ENCODE peak calls at places on chromosome 14, in ten cellular contexts. A is heart left ventricle, H is cardiac muscle cell, N is pancreas, D is HFFc6, E is WTC11, T is NB4, J is cardiac fibroblast, Q is fibroblast of pulmonary artery, G is lower lobe of right lung. V is an unnamed sample.

GRCh38 chr14:100604126-100604501 is 16.9 kb upstream of the BEGAIN start:
- DNase-seq in J (no peak), N (no peak), G (no peak), T (no peak), H (no peak), Q (no peak), A (peak), E (no peak), D (no peak), V (no peak)

GRCh38 chr14:69694730-69695663 is 71.9 kb upstream of the SRSF5 start:
- DNase-seq in A (no peak), D (no peak), E (no peak), Q (peak), N (no peak), J (peak), G (no peak), H (peak), T (no peak), V (no peak)

GRCh38 chr14:36784541-36784940 is 122.9 kb downstream of the PAX9 start:
- DNase-seq in E (no peak), A (no peak), T (no peak), D (no peak), N (no peak), Q (no peak), J (peak), H (no peak), G (no peak), V (no peak)

GRCh38 chr14:36518031-36518585 is 1.9 kb downstream of the NKX2-1 start:
- DNase-seq in T (no peak), E (no peak), H (no peak), A (no peak), J (no peak), Q (no peak), D (no peak), G (no peak), N (no peak), V (no peak)

GRCh38 chr14:96195441-96196081 is 9.1 kb upstream of the BDKRB2 start:
- DNase-seq in D (no peak), H (no peak), Q (no peak), J (no peak), N (no peak), E (no peak), G (no peak), A (no peak), T (no peak), V (no peak)

GRCh38 chr14:22556021-22556989 is 32.7 kb downstream of the DAD1 start:
- DNase-seq in Q (peak), H (peak), G (peak), N (no peak), T (peak), E (no peak), J (peak), A (no peak), D (peak), V (peak)

GRCh38 chr14:94111276-94112095 is 950 bp downstream of the IFI27 start:
- DNase-seq in D (no peak), G (no peak), J (no peak), Q (no peak), E (no peak), N (no peak), A (no peak), T (no peak), H (no peak), V (no peak)

GRCh38 chr14:65864549-65864948 is 452.0 kb downstream of the FUT8 start:
- DNase-seq in N (no peak), Q (no peak), D (no peak), H (no peak), A (no peak), E (no peak), T (no peak), J (no peak), G (no peak), V (no peak)

GRCh38 chr14:61264022-61264571 is 17.0 kb downstream of the TMEM30B start:
- DNase-seq in A (no peak), N (no peak), T (no peak), E (no peak), Q (no peak), D (no peak), H (no peak), J (no peak), G (no peak), V (no peak)

GRCh38 chr14:31411218-31411727 is 9.1 kb downstream of the HEATR5A start:
- DNase-seq in Q (peak), T (no peak), D (no peak), E (no peak), H (peak), J (peak), N (no peak), G (no peak), A (no peak), V (no peak)

DNA sequence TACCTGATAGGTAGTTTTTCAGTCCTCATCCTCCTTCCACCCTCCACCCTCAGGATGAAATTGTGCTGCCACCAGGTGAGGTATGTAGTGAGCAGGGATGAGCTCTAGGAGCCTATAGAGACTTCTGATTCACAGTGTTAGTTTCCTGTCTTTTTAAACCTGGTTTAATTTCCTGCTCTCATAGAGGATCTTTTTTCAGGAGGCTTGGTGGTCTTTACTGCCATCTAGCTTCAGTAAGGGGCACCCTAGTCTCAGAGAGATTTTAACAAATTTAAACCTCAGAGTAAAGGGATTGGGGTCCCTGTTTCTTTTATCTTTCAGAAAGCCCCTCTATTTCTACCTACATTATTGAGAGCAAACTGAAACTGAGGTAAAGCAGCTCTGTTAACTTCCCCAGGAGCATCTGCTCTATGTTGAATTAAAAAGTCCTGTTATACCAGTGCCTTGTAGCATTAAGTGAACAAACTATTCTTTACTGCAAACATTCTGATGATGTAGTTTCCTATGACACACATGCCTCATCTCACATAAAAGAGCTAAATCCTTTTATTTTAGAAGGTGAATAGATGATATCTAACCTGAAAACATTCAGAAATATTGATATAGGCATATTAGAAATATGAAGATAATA is 172.2 kb upstream of the DDHD1 start:
- DNase-seq in D (no peak), H (peak), A (no peak), N (no peak), J (no peak), T (peak), Q (peak), E (no peak), G (no peak), V (no peak)
- TF ChIP-seq CTCF in D (peak), H (peak), A (peak), N (no peak), J (peak), T (peak), Q (peak), E (no peak), G (no peak), V (no peak)

GRCh38 chr14:29529418-29529817 is 398.2 kb downstream of the PRKD1 start:
- DNase-seq in A (no peak), T (peak), N (no peak), E (no peak), J (peak), Q (peak), H (peak), D (no peak), G (no peak), V (no peak)
- TF ChIP-seq CTCF in A (peak), T (peak), N (no peak), E (peak), J (peak), Q (peak), H (peak), D (peak), G (peak), V (no peak)

GRCh38 chr14:70704960-70705359 is 63.2 kb downstream of the TTC9 start:
- DNase-seq in A (no peak), T (no peak), Q (no peak), E (no peak), J (no peak), H (no peak), G (no peak), N (no peak), D (no peak), V (no peak)

GRCh38 chr14:70709726-70710382 is 68.1 kb downstream of the TTC9 start:
- DNase-seq in E (no peak), N (no peak), H (no peak), Q (no peak), A (no peak), J (no peak), D (no peak), G (no peak), T (no peak), V (no peak)

GRCh38 chr14:70708717-70709570 is 67.2 kb downstream of the TTC9 start:
- DNase-seq in E (peak), H (no peak), N (no peak), T (no peak), D (no peak), A (no peak), G (no peak), J (no peak), Q (no peak), V (no peak)

GRCh38 chr14:70706177-70706576 is 64.5 kb downstream of the TTC9 start:
- DNase-seq in E (no peak), G (no peak), N (no peak), A (no peak), D (no peak), Q (no peak), H (no peak), J (no peak), T (no peak), V (peak)

DNA sequence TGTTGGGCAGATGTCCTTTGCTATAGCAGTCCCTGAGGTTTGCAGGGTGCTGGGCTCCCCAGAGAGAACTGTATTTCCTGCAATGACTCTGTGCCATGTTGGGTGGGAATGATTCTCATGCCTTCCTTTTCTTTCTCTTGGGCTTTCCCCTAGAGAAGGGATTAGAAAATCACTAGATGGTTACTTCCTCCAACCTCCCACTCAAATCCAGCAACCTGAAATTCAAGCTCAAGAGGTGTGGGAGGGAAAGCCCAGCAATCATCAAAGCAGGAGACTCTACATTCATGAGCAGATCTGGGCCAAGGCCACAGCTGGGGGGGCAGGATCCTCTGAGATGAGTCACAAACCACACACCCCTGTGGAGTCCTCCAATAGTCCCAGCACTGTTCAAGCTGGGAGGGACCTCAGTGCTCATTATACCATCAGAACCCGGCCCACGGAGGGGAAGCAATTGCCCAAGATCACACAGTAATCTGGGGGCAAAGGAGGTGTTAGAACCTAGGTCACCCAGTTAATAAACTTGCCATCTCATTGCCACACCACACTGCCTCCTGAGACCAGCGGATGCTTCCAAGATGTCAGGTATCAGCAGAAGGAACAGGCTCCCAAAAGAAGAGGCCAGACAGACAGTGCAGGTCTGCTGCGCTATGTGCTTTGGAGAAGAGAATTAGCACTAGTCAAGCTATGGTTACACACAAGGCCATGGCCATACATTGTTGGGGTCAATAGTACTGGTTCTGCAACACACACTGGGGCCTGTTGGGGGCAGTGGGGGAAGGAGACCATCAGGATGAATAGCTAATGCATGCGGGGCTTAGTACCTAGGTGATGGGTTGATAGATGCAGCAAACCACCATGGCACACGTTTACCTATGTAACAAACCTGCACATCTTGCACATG is 65.7 kb downstream of the TTC9 start:
- DNase-seq in E (peak), J (peak), G (no peak), N (peak), D (peak), T (peak), A (no peak), H (peak), Q (peak), V (peak)
- TF ChIP-seq CTCF in E (no peak), J (no peak), G (no peak), N (no peak), D (no peak), T (no peak), A (no peak), H (no peak), Q (no peak), V (no peak)

GRCh38 chr14:60188696-60189095 is 23.5 kb upstream of the DHRS7 start:
- DNase-seq in G (no peak), N (no peak), H (no peak), A (no peak), D (no peak), J (no peak), Q (no peak), E (no peak), T (no peak), V (no peak)

GRCh38 chr14:60189923-60190840 is 25.0 kb upstream of the DHRS7 start:
- DNase-seq in G (no peak), J (no peak), T (no peak), H (no peak), A (no peak), D (no peak), E (no peak), N (no peak), Q (no peak), V (no peak)

GRCh38 chr14:60184597-60185555 is 19.7 kb upstream of the DHRS7 start:
- DNase-seq in T (peak), G (no peak), N (no peak), H (peak), Q (no peak), D (no peak), J (no peak), E (no peak), A (no peak), V (no peak)

GRCh38 chr14:60183724-60184596 is 18.8 kb upstream of the DHRS7 start:
- DNase-seq in E (no peak), N (no peak), H (peak), A (no peak), J (peak), G (no peak), T (peak), D (peak), Q (peak), V (no peak)

DNA sequence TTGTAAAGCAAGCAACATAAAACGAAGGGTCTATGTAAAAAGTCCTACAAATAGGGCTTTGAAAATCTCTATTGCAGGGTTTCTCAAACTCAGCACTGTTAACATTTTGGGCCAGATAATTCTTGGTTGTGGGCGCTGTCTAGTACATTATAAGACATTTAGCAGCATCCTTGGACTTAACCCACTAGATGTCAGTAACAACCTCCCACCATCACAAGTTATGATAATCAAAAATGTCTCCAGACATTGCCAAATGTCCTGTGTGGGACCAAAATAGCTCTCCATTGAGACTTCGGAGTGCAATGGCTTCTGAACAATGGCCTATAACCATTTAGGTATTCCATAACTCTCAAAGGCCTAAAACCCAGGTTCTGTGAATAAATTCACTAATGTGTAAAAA is 22.9 kb upstream of the DHRS7 start:
- DNase-seq in T (peak), H (peak), J (peak), G (no peak), N (no peak), A (no peak), Q (peak), D (no peak), E (no peak), V (no peak)
- TF ChIP-seq CTCF in T (peak), H (peak), J (no peak), G (no peak), N (no peak), A (peak), Q (peak), D (peak), E (no peak), V (no peak)

GRCh38 chr14:55440385-55440784 is at the start of gene TBPL2:
- DNase-seq in T (no peak), E (peak), H (peak), N (no peak), Q (no peak), A (no peak), G (no peak), D (no peak), J (no peak), V (no peak)
- TF ChIP-seq CTCF in T (no peak), E (no peak), H (peak), N (no peak), Q (peak), A (peak), G (no peak), D (peak), J (peak), V (no peak)

V was measured in adrenal gland.